ENCODE peak calls at places on chromosome 15, in six cellular contexts. Y, N, W, O, C and M are unnamed samples.

GRCh38 chr15:97168704-97169475 is 791.6 kb upstream of the ARRDC4 start:
- DNase-seq in O (no peak), Y (peak), C (no peak), N (no peak), W (peak), M (no peak)

GRCh38 chr15:85515212-85515611 is 134.8 kb downstream of the AKAP13 start:
- DNase-seq in O (no peak), N (no peak), Y (no peak), C (no peak), W (no peak), M (no peak)

GRCh38 chr15:81504170-81504905 is 130.3 kb upstream of the TMC3 start:
- DNase-seq in O (peak), C (no peak), W (no peak), Y (no peak), N (no peak), M (no peak)

GRCh38 chr15:52710050-52710709 is 31.0 kb upstream of the ATOSA start:
- DNase-seq in Y (no peak), N (no peak), W (peak), C (no peak), O (no peak), M (no peak)

GRCh38 chr15:57216288-57216687 is 160.0 kb upstream of the CGNL1 start:
- DNase-seq in W (no peak), C (peak), O (peak), Y (peak), N (no peak), M (no peak)

GRCh38 chr15:55846108-55846707 is 103.3 kb upstream of the PRTG start:
- DNase-seq in Y (peak), O (peak), C (peak), W (peak), N (no peak), M (no peak)

GRCh38 chr15:96497951-96498350 is 167.5 kb downstream of the NR2F2 start:
- DNase-seq in Y (no peak), N (no peak), C (no peak), W (no peak), O (no peak), M (no peak)

GRCh38 chr15:63192604-63193206 is 3.3 kb downstream of the RAB8B start:
- DNase-seq in O (no peak), C (no peak), N (peak), W (no peak), Y (no peak), M (no peak)

GRCh38 chr15:31308185-31308639 is 18.4 kb upstream of the KLF13 start:
- DNase-seq in W (peak), O (no peak), C (no peak), N (peak), Y (no peak), M (no peak)

GRCh38 chr15:58410353-58410752 is 21.4 kb upstream of the LIPC start:
- DNase-seq in C (no peak), W (no peak), N (no peak), O (peak), Y (no peak), M (no peak)

GRCh38 chr15:69513450-69513849 is 60.8 kb downstream of the RPLP1 start:
- DNase-seq in Y (no peak), C (peak), N (no peak), O (no peak), W (no peak), M (no peak)
- H3K27ac ChIP-seq in Y (no peak), C (no peak), N (no peak), O (no peak), W (no peak), M (no peak)

GRCh38 chr15:33119865-33120264 is 74.6 kb downstream of the FMN1 start:
- DNase-seq in N (no peak), W (no peak), O (no peak), Y (no peak), C (no peak), M (no peak)
- H3K27ac ChIP-seq in N (no peak), W (no peak), O (no peak), Y (no peak), C (no peak), M (no peak)

GRCh38 chr15:39238443-39238842 is 342.4 kb upstream of the THBS1 start:
- DNase-seq in N (no peak), W (no peak), C (no peak), O (no peak), Y (no peak), M (no peak)

GRCh38 chr15:39243396-39243795 is 337.5 kb upstream of the THBS1 start:
- DNase-seq in N (no peak), O (no peak), C (no peak), Y (no peak), W (no peak), M (no peak)

GRCh38 chr15:39236375-39236774 is 344.5 kb upstream of the THBS1 start:
- DNase-seq in N (no peak), Y (no peak), W (no peak), O (no peak), C (no peak), M (no peak)

GRCh38 chr15:39242345-39242744 is 338.5 kb upstream of the THBS1 start:
- DNase-seq in C (no peak), W (no peak), Y (no peak), O (peak), N (peak), M (no peak)

DNA sequence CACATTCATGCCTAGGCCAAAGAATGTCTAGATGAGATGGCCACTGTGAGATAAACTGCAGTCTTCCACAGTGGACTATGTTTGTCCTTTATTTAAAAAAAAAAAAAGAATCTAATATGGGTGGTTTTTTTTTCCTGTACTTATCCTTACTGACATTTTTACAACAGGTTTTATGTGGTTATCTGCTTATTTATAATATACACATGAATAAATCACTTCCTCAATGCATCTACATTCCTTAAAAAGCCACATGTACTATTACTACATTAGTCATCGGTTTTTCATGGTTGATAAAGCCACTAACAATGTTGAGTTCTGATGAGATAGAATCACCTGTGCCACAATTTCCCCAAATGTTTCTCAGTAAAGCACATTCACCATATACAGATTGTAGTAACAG is 341.3 kb upstream of the THBS1 start:
- DNase-seq in Y (no peak), N (no peak), C (no peak), W (no peak), O (peak), M (no peak)
- H3K27ac ChIP-seq in Y (no peak), N (no peak), C (peak), W (no peak), O (no peak), M (no peak)

GRCh38 chr15:75171408-75171807 is 30.3 kb upstream of the C15orf39 start:
- DNase-seq in W (no peak), C (peak), O (peak), Y (no peak), N (no peak), M (no peak)
- H3K27ac ChIP-seq in W (no peak), C (peak), O (no peak), Y (no peak), N (no peak), M (no peak)

DNA sequence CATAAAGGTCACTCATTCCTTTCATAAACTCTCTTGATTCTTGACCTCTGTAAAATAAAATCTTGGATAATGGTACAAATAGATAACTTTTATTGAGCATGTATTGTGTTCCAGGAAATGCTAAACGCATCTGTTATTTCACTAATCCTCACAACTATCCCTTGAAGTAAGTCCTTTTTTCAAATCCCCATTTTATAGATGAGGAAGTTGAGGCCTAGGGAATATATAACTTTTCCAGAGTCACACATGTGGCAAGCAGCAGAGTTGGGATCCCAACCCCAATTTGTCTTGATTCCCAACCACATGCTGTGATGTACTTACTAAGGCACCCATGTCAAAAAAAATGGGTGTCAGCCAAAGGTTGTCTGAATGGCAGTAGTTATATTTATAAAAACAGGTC is 6.3 kb downstream of the VPS39 start:
- DNase-seq in O (no peak), W (no peak), N (no peak), Y (no peak), C (no peak), M (no peak)
- H3K27ac ChIP-seq in O (no peak), W (no peak), N (no peak), Y (no peak), C (no peak), M (no peak)

GRCh38 chr15:69082041-69082502 is 67.6 kb downstream of the NOX5 start:
- DNase-seq in N (peak), W (no peak), O (peak), C (no peak), Y (no peak), M (no peak)
- H3K27ac ChIP-seq in N (peak), W (no peak), O (no peak), C (no peak), Y (no peak), M (no peak)

GRCh38 chr15:99406716-99407487 is 155.6 kb downstream of the LRRC28 start:
- DNase-seq in Y (no peak), N (peak), C (no peak), O (no peak), W (no peak), M (no peak)

GRCh38 chr15:99406120-99406519 is 154.8 kb downstream of the LRRC28 start:
- DNase-seq in N (no peak), C (no peak), W (no peak), Y (no peak), O (no peak), M (no peak)

GRCh38 chr15:99408236-99409096 is 157.2 kb downstream of the LRRC28 start:
- DNase-seq in N (peak), W (no peak), Y (no peak), C (no peak), O (peak), M (no peak)

GRCh38 chr15:99409097-99409473 is 156.7 kb upstream of the MEF2A start:
- DNase-seq in N (peak), C (no peak), Y (peak), W (peak), O (peak), M (peak)

GRCh38 chr15:99407716-99408115 is 156.4 kb downstream of the LRRC28 start:
- DNase-seq in Y (no peak), N (peak), O (no peak), C (no peak), W (no peak), M (no peak)
- H3K27ac ChIP-seq in Y (no peak), N (peak), O (no peak), C (no peak), W (no peak), M (peak)